ENCODE peak calls at places on chromosomes 4 and X, in ten cellular contexts. Y is EL; K is globus pallidus; V is neural crest cell; E is lung; J is stimulated activated CD4-positive, alpha-beta T cell treated with anti-CD3 and anti-CD28 coated beads, Interleukin-2, amount 100 ng/mL, for 48 hours; A is 8988T; C is pancreas; F is HCT116; W is GDM1. O is an unnamed sample.

GRCh38 chr4:105709081-105709450 is 482 bp downstream of the GSTCD start:
- DNase-seq in C (no peak), E (no peak), J (no peak), Y (peak), A (no peak), W (no peak), K (no peak), F (peak), V (no peak), O (no peak)

GRCh38 chrX:13094780-13095425 is 50.5 kb upstream of the FAM9C start:
- DNase-seq in Y (no peak), C (no peak), A (no peak), V (no peak), W (no peak), E (no peak), F (no peak), J (no peak), K (no peak), O (no peak)

GRCh38 chr4:1599491-1600210 is 84.5 kb downstream of the FAM53A start:
- DNase-seq in Y (no peak), F (no peak), A (no peak), J (no peak), V (no peak), K (no peak), C (no peak), W (no peak), E (no peak), O (no peak)

GRCh38 chr4:94306713-94307112 is 35.9 kb downstream of the HPGDS start:
- DNase-seq in E (no peak), K (no peak), F (no peak), V (no peak), W (no peak), Y (no peak), A (no peak), C (no peak), J (no peak), O (no peak)

GRCh38 chr4:74217365-74217764 is 59.4 kb downstream of the MTHFD2L start:
- DNase-seq in A (no peak), W (no peak), F (no peak), V (no peak), K (no peak), Y (peak), C (no peak), E (no peak), J (no peak), O (no peak)

GRCh38 chrX:8254386-8254785 is 83.3 kb upstream of the VCX2 start:
- DNase-seq in K (no peak), Y (no peak), F (no peak), J (no peak), C (no peak), A (no peak), W (no peak), V (no peak), E (no peak), O (no peak)

GRCh38 chr4:137572647-137573046 is 40.4 kb upstream of the PCDH18 start:
- DNase-seq in F (no peak), A (no peak), W (no peak), V (no peak), J (no peak), E (no peak), K (no peak), Y (no peak), C (no peak), O (no peak)

GRCh38 chr4:183071222-183071621 is 27.8 kb upstream of the WWC2 start:
- DNase-seq in C (no peak), F (no peak), V (no peak), W (no peak), J (no peak), Y (no peak), K (no peak), E (no peak), A (no peak), O (no peak)

GRCh38 chr4:31040106-31040505 is 319.9 kb downstream of the PCDH7 start:
- DNase-seq in V (no peak), C (no peak), K (no peak), W (no peak), J (no peak), Y (no peak), E (no peak), A (no peak), F (no peak), O (no peak)

GRCh38 chr4:15654556-15655222 is 468 bp downstream of the FBXL5 start:
- DNase-seq in A (no peak), E (peak), J (peak), Y (peak), K (no peak), C (peak), F (no peak), V (peak), W (peak), O (peak)

GRCh38 chrX:18938710-18939109 is 45.2 kb downstream of the PHKA2 start:
- DNase-seq in F (no peak), V (no peak), E (no peak), J (no peak), W (no peak), Y (no peak), C (no peak), A (no peak), K (no peak), O (no peak)

GRCh38 chr4:5448286-5448685 is 260.1 kb downstream of the EVC2 start:
- DNase-seq in E (no peak), J (no peak), W (no peak), K (no peak), Y (no peak), V (no peak), F (no peak), C (no peak), A (no peak), O (no peak)

GRCh38 chrX:1486749-1487361 is 34.1 kb upstream of the ASMTL start:
- DNase-seq in A (no peak), F (no peak), K (no peak), E (no peak), Y (no peak), W (no peak), J (no peak), C (peak), V (no peak), O (no peak)

GRCh38 chrX:19750028-19750786 is 137.2 kb downstream of the SH3KBP1 start:
- DNase-seq in F (no peak), E (no peak), K (no peak), V (no peak), A (no peak), Y (no peak), C (no peak), J (no peak), W (no peak), O (no peak)

GRCh38 chrX:94751611-94752010 is 1077.6 kb downstream of the FAM133A start:
- DNase-seq in V (no peak), J (no peak), E (no peak), Y (no peak), A (no peak), K (no peak), F (no peak), C (no peak), W (peak), O (no peak)

GRCh38 chr4:127304356-127304755 is 328.4 kb upstream of the INTU start:
- DNase-seq in Y (peak), A (no peak), V (no peak), K (no peak), F (no peak), E (no peak), C (no peak), J (no peak), W (no peak), O (no peak)

GRCh38 chrX:22969416-22969815 is 30.3 kb upstream of the DDX53 start:
- DNase-seq in C (no peak), V (no peak), Y (peak), A (no peak), W (no peak), E (no peak), J (no peak), K (no peak), F (no peak), O (no peak)

GRCh38 chr4:151031831-151032605 is 16.9 kb upstream of the LRBA start:
- DNase-seq in J (peak), E (no peak), V (no peak), C (no peak), W (peak), A (no peak), K (no peak), F (no peak), Y (peak), O (no peak)

GRCh38 chr4:110959041-110959643 is 336.3 kb upstream of the PITX2 start:
- DNase-seq in W (no peak), E (no peak), F (no peak), K (no peak), C (no peak), A (no peak), Y (peak), V (no peak), J (no peak), O (no peak)

GRCh38 chrX:119266364-119266995 is 30.4 kb downstream of the PGRMC1 start:
- DNase-seq in F (peak), Y (peak), V (peak), A (no peak), E (no peak), C (no peak), K (peak), W (peak), J (peak), O (no peak)

GRCh38 chr4:119493419-119493818 is 135.2 kb downstream of the PDE5A start:
- DNase-seq in W (no peak), A (no peak), Y (no peak), E (no peak), F (no peak), V (no peak), J (no peak), K (no peak), C (no peak), O (no peak)